ENCODE peak calls at places on chromosomes 7 and 10, in seven cellular contexts. One of them, this sample, is unnamed.

GRCh38 chr7:23299770-23300300 is 696 bp downstream of the MALSU1 start:
- DNase-seq in esophagus muscularis mucosa: no peak
- DNase-seq in CD8-positive, alpha-beta memory T cell: no peak
- DNase-seq in right cardiac atrium: no peak
- DNase-seq in upper lobe of right lung: no peak
- DNase-seq in neural progenitor cell: no peak
- DNase-seq in thoracic aorta: no peak
- DNase-seq in this sample: no peak

GRCh38 chr10:80805343-80806020 is 267.8 kb downstream of the SH2D4B start:
- DNase-seq in right cardiac atrium: no peak
- DNase-seq in upper lobe of right lung: no peak
- DNase-seq in neural progenitor cell: no peak
- DNase-seq in esophagus muscularis mucosa: no peak
- DNase-seq in thoracic aorta: no peak
- DNase-seq in CD8-positive, alpha-beta memory T cell: no peak
- DNase-seq in this sample: no peak

GRCh38 chr7:95478139-95479037 is 7.4 kb upstream of the ASB4 start:
- DNase-seq in upper lobe of right lung: no peak
- DNase-seq in neural progenitor cell: peak
- DNase-seq in right cardiac atrium: no peak
- DNase-seq in esophagus muscularis mucosa: no peak
- DNase-seq in thoracic aorta: no peak
- DNase-seq in CD8-positive, alpha-beta memory T cell: no peak
- DNase-seq in this sample: no peak

GRCh38 chr10:115950320-115950719 is 322.7 kb downstream of the GFRA1 start:
- DNase-seq in thoracic aorta: no peak
- DNase-seq in right cardiac atrium: no peak
- DNase-seq in upper lobe of right lung: no peak
- DNase-seq in CD8-positive, alpha-beta memory T cell: no peak
- DNase-seq in neural progenitor cell: no peak
- DNase-seq in esophagus muscularis mucosa: no peak
- DNase-seq in this sample: no peak

GRCh38 chr7:101235522-101235921 is 2.1 kb downstream of the CLDN15 start:
- DNase-seq in upper lobe of right lung: no peak
- DNase-seq in esophagus muscularis mucosa: no peak
- DNase-seq in right cardiac atrium: no peak
- DNase-seq in CD8-positive, alpha-beta memory T cell: no peak
- DNase-seq in neural progenitor cell: no peak
- DNase-seq in thoracic aorta: no peak
- DNase-seq in this sample: no peak

GRCh38 chr7:118753464-118753863 is 529.0 kb downstream of the ANKRD7 start:
- DNase-seq in neural progenitor cell: no peak
- DNase-seq in esophagus muscularis mucosa: no peak
- DNase-seq in upper lobe of right lung: no peak
- DNase-seq in thoracic aorta: no peak
- DNase-seq in right cardiac atrium: no peak
- DNase-seq in CD8-positive, alpha-beta memory T cell: no peak
- DNase-seq in this sample: no peak

GRCh38 chr7:157689269-157690057 is 352.7 kb downstream of the DNAJB6 start:
- DNase-seq in esophagus muscularis mucosa: no peak
- DNase-seq in thoracic aorta: no peak
- DNase-seq in CD8-positive, alpha-beta memory T cell: no peak
- DNase-seq in upper lobe of right lung: peak
- DNase-seq in right cardiac atrium: no peak
- DNase-seq in neural progenitor cell: peak
- DNase-seq in this sample: no peak

GRCh38 chr10:86017841-86018734 is 348.5 kb downstream of the GRID1 start:
- DNase-seq in neural progenitor cell: no peak
- DNase-seq in CD8-positive, alpha-beta memory T cell: no peak
- DNase-seq in upper lobe of right lung: peak
- DNase-seq in esophagus muscularis mucosa: no peak
- DNase-seq in right cardiac atrium: peak
- DNase-seq in thoracic aorta: no peak
- DNase-seq in this sample: no peak

GRCh38 chr10:96292971-96293909 is 11.0 kb upstream of the DNTT start:
- DNase-seq in CD8-positive, alpha-beta memory T cell: no peak
- DNase-seq in neural progenitor cell: peak
- DNase-seq in thoracic aorta: no peak
- DNase-seq in upper lobe of right lung: no peak
- DNase-seq in right cardiac atrium: no peak
- DNase-seq in esophagus muscularis mucosa: no peak
- DNase-seq in this sample: no peak

GRCh38 chr7:55048221-55048859 is 29.5 kb downstream of the EGFR start:
- DNase-seq in neural progenitor cell: no peak
- DNase-seq in esophagus muscularis mucosa: no peak
- DNase-seq in upper lobe of right lung: no peak
- DNase-seq in right cardiac atrium: no peak
- DNase-seq in thoracic aorta: no peak
- DNase-seq in CD8-positive, alpha-beta memory T cell: no peak
- DNase-seq in this sample: no peak

GRCh38 chr7:117017017-117017451 is 63.7 kb downstream of the ST7 start:
- DNase-seq in CD8-positive, alpha-beta memory T cell: no peak
- DNase-seq in neural progenitor cell: no peak
- DNase-seq in upper lobe of right lung: no peak
- DNase-seq in esophagus muscularis mucosa: no peak
- DNase-seq in thoracic aorta: no peak
- DNase-seq in right cardiac atrium: no peak
- DNase-seq in this sample: no peak
- H3K27ac ChIP-seq in CD8-positive, alpha-beta memory T cell: no peak
- H3K27ac ChIP-seq in neural progenitor cell: no peak
- H3K27ac ChIP-seq in upper lobe of right lung: no peak
- H3K27ac ChIP-seq in esophagus muscularis mucosa: no peak
- H3K27ac ChIP-seq in thoracic aorta: no peak
- H3K27ac ChIP-seq in right cardiac atrium: no peak
- H3K27ac ChIP-seq in this sample: no peak

DNA sequence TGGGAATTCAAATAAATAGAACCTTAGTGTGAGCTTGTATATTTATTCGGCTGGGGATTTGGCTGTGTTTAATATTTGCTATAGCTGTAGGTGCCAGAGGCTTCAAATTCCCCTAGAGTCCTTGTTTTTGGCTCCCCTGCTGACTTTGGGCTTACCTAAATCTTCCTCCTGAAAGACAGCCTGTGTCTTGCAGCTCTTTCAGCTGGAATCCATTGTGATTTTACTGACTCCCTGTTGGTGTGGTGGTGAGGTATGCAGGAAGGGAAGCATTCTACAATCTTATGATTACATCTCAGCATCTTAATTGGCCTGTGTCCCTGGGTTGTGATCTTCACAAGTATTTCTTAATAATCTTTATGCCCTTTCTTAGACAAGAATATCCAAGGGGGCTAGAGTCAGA is 25.9 kb downstream of the FOXI2 start:
- DNase-seq in esophagus muscularis mucosa: no peak
- DNase-seq in right cardiac atrium: no peak
- DNase-seq in neural progenitor cell: peak
- DNase-seq in CD8-positive, alpha-beta memory T cell: no peak
- DNase-seq in thoracic aorta: no peak
- DNase-seq in upper lobe of right lung: no peak
- DNase-seq in this sample: no peak
- H3K27ac ChIP-seq in esophagus muscularis mucosa: no peak
- H3K27ac ChIP-seq in right cardiac atrium: no peak
- H3K27ac ChIP-seq in neural progenitor cell: no peak
- H3K27ac ChIP-seq in CD8-positive, alpha-beta memory T cell: no peak
- H3K27ac ChIP-seq in thoracic aorta: no peak
- H3K27ac ChIP-seq in upper lobe of right lung: no peak
- H3K27ac ChIP-seq in this sample: no peak

GRCh38 chr7:155780884-155781283 is 31.4 kb downstream of the SHH start:
- DNase-seq in esophagus muscularis mucosa: no peak
- DNase-seq in neural progenitor cell: no peak
- DNase-seq in CD8-positive, alpha-beta memory T cell: no peak
- DNase-seq in upper lobe of right lung: no peak
- DNase-seq in right cardiac atrium: no peak
- DNase-seq in thoracic aorta: no peak
- DNase-seq in this sample: no peak
- H3K27ac ChIP-seq in esophagus muscularis mucosa: no peak
- H3K27ac ChIP-seq in neural progenitor cell: no peak
- H3K27ac ChIP-seq in CD8-positive, alpha-beta memory T cell: no peak
- H3K27ac ChIP-seq in upper lobe of right lung: no peak
- H3K27ac ChIP-seq in right cardiac atrium: no peak
- H3K27ac ChIP-seq in thoracic aorta: no peak
- H3K27ac ChIP-seq in this sample: no peak

GRCh38 chr7:16926861-16927260 is 45.1 kb upstream of the AGR3 start:
- DNase-seq in esophagus muscularis mucosa: no peak
- DNase-seq in right cardiac atrium: no peak
- DNase-seq in neural progenitor cell: no peak
- DNase-seq in CD8-positive, alpha-beta memory T cell: no peak
- DNase-seq in thoracic aorta: no peak
- DNase-seq in upper lobe of right lung: no peak
- DNase-seq in this sample: no peak
- H3K27ac ChIP-seq in esophagus muscularis mucosa: no peak
- H3K27ac ChIP-seq in right cardiac atrium: no peak
- H3K27ac ChIP-seq in neural progenitor cell: no peak
- H3K27ac ChIP-seq in CD8-positive, alpha-beta memory T cell: no peak
- H3K27ac ChIP-seq in thoracic aorta: no peak
- H3K27ac ChIP-seq in upper lobe of right lung: no peak
- H3K27ac ChIP-seq in this sample: peak